ENCODE peak calls at places on chromosomes 6 and 20, in ten cellular contexts. One of them, this sample, is unnamed.

GRCh38 chr6:107579413-107579812 is 89.5 kb downstream of the SOBP start:
- DNase-seq in body of pancreas: no peak
- DNase-seq in GM23248: no peak
- DNase-seq in endodermal cell: no peak
- DNase-seq in GM23338: no peak
- DNase-seq in aorta: no peak
- DNase-seq in substantia nigra: no peak
- DNase-seq in Peyer's patch: no peak
- DNase-seq in heart right ventricle: no peak
- DNase-seq in A549: no peak
- DNase-seq in this sample: no peak

GRCh38 chr20:35742741-35743523 is 872 bp upstream of the RBM39 start:
- DNase-seq in substantia nigra: no peak
- DNase-seq in Peyer's patch: no peak
- DNase-seq in GM23248: peak
- DNase-seq in body of pancreas: no peak
- DNase-seq in aorta: no peak
- DNase-seq in GM23338: peak
- DNase-seq in A549: no peak
- DNase-seq in heart right ventricle: no peak
- DNase-seq in endodermal cell: peak
- DNase-seq in this sample: peak

GRCh38 chr6:39075010-39075738 is 26.6 kb downstream of the GLP1R start:
- DNase-seq in GM23248: no peak
- DNase-seq in A549: no peak
- DNase-seq in substantia nigra: no peak
- DNase-seq in endodermal cell: peak
- DNase-seq in heart right ventricle: no peak
- DNase-seq in aorta: no peak
- DNase-seq in Peyer's patch: no peak
- DNase-seq in GM23338: no peak
- DNase-seq in body of pancreas: no peak
- DNase-seq in this sample: no peak

GRCh38 chr6:140079328-140079727 is 704.9 kb upstream of the CITED2 start:
- DNase-seq in endodermal cell: no peak
- DNase-seq in aorta: no peak
- DNase-seq in GM23248: peak
- DNase-seq in body of pancreas: peak
- DNase-seq in substantia nigra: no peak
- DNase-seq in heart right ventricle: peak
- DNase-seq in A549: no peak
- DNase-seq in Peyer's patch: no peak
- DNase-seq in GM23338: no peak
- DNase-seq in this sample: no peak

GRCh38 chr6:11023032-11023431 is 21.1 kb downstream of the ELOVL2 start:
- DNase-seq in body of pancreas: no peak
- DNase-seq in GM23338: no peak
- DNase-seq in A549: no peak
- DNase-seq in substantia nigra: no peak
- DNase-seq in Peyer's patch: no peak
- DNase-seq in heart right ventricle: no peak
- DNase-seq in GM23248: no peak
- DNase-seq in endodermal cell: no peak
- DNase-seq in aorta: no peak
- DNase-seq in this sample: no peak

GRCh38 chr6:166109608-166110007 is 58.0 kb downstream of the TBXT start:
- DNase-seq in GM23248: no peak
- DNase-seq in body of pancreas: no peak
- DNase-seq in heart right ventricle: no peak
- DNase-seq in endodermal cell: no peak
- DNase-seq in substantia nigra: no peak
- DNase-seq in GM23338: no peak
- DNase-seq in Peyer's patch: no peak
- DNase-seq in A549: no peak
- DNase-seq in aorta: no peak
- DNase-seq in this sample: no peak

GRCh38 chr6:157076427-157076774 is 246.9 kb downstream of the TMEM242 start:
- DNase-seq in aorta: no peak
- DNase-seq in body of pancreas: no peak
- DNase-seq in Peyer's patch: no peak
- DNase-seq in A549: no peak
- DNase-seq in GM23338: no peak
- DNase-seq in GM23248: no peak
- DNase-seq in endodermal cell: no peak
- DNase-seq in heart right ventricle: no peak
- DNase-seq in substantia nigra: no peak
- DNase-seq in this sample: no peak

GRCh38 chr6:33276864-33277662 is at the start of gene B3GALT4:
- DNase-seq in A549: peak
- DNase-seq in heart right ventricle: peak
- DNase-seq in GM23248: peak
- DNase-seq in body of pancreas: peak
- DNase-seq in GM23338: peak
- DNase-seq in endodermal cell: peak
- DNase-seq in substantia nigra: peak
- DNase-seq in aorta: peak
- DNase-seq in Peyer's patch: peak
- DNase-seq in this sample: peak

GRCh38 chr20:23928788-23929187 is 49.2 kb upstream of the CST5 start:
- DNase-seq in Peyer's patch: no peak
- DNase-seq in GM23338: peak
- DNase-seq in aorta: no peak
- DNase-seq in A549: no peak
- DNase-seq in heart right ventricle: no peak
- DNase-seq in endodermal cell: no peak
- DNase-seq in substantia nigra: no peak
- DNase-seq in GM23248: no peak
- DNase-seq in body of pancreas: no peak
- DNase-seq in this sample: peak

GRCh38 chr20:58549681-58550542 is 34.7 kb upstream of the APCDD1L start:
- DNase-seq in substantia nigra: no peak
- DNase-seq in endodermal cell: peak
- DNase-seq in aorta: no peak
- DNase-seq in GM23338: no peak
- DNase-seq in heart right ventricle: no peak
- DNase-seq in body of pancreas: no peak
- DNase-seq in Peyer's patch: no peak
- DNase-seq in A549: no peak
- DNase-seq in GM23248: no peak
- DNase-seq in this sample: no peak
- H3K27ac ChIP-seq in substantia nigra: no peak
- H3K27ac ChIP-seq in endodermal cell: no peak
- H3K27ac ChIP-seq in aorta: no peak
- H3K27ac ChIP-seq in GM23338: no peak
- H3K27ac ChIP-seq in heart right ventricle: no peak
- H3K27ac ChIP-seq in body of pancreas: no peak
- H3K27ac ChIP-seq in Peyer's patch: no peak
- H3K27ac ChIP-seq in A549: no peak
- H3K27ac ChIP-seq in GM23248: peak
- H3K27ac ChIP-seq in this sample: no peak

DNA sequence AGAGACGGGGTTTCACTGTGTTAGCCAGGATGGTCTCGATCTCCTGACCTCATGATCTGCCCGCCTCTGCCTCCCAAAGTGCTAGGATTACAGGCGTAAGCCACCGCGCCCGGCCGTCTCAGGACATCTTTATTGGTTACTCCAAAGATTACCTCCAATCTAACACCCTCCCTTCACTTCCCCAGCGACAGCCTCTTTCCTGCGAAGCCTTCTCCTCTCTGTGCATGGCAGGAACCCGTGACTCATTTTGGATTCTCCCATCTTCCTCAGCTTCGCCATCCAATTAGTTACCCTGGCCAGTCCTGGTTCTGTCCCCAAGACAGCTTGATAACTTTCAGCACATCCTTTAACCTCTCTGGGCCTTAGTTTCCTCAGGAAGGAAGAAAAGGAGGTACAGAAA is 51.3 kb upstream of the TOX2 start:
- DNase-seq in endodermal cell: no peak
- DNase-seq in GM23248: no peak
- DNase-seq in body of pancreas: no peak
- DNase-seq in GM23338: no peak
- DNase-seq in heart right ventricle: no peak
- DNase-seq in substantia nigra: no peak
- DNase-seq in aorta: no peak
- DNase-seq in Peyer's patch: no peak
- DNase-seq in A549: no peak
- DNase-seq in this sample: no peak
- H3K27ac ChIP-seq in endodermal cell: no peak
- H3K27ac ChIP-seq in GM23248: no peak
- H3K27ac ChIP-seq in body of pancreas: no peak
- H3K27ac ChIP-seq in GM23338: no peak
- H3K27ac ChIP-seq in heart right ventricle: no peak
- H3K27ac ChIP-seq in substantia nigra: no peak
- H3K27ac ChIP-seq in aorta: no peak
- H3K27ac ChIP-seq in Peyer's patch: no peak
- H3K27ac ChIP-seq in A549: no peak
- H3K27ac ChIP-seq in this sample: no peak

GRCh38 chr6:44264154-44265002 is 973 bp downstream of the NFKBIE start:
- DNase-seq in GM23248: peak
- DNase-seq in substantia nigra: peak
- DNase-seq in heart right ventricle: no peak
- DNase-seq in GM23338: no peak
- DNase-seq in A549: no peak
- DNase-seq in aorta: peak
- DNase-seq in endodermal cell: no peak
- DNase-seq in Peyer's patch: peak
- DNase-seq in body of pancreas: no peak
- DNase-seq in this sample: peak
- H3K27ac ChIP-seq in GM23248: no peak
- H3K27ac ChIP-seq in substantia nigra: peak
- H3K27ac ChIP-seq in heart right ventricle: peak
- H3K27ac ChIP-seq in GM23338: no peak
- H3K27ac ChIP-seq in A549: peak
- H3K27ac ChIP-seq in aorta: no peak
- H3K27ac ChIP-seq in endodermal cell: no peak
- H3K27ac ChIP-seq in Peyer's patch: peak
- H3K27ac ChIP-seq in body of pancreas: peak
- H3K27ac ChIP-seq in this sample: peak

DNA sequence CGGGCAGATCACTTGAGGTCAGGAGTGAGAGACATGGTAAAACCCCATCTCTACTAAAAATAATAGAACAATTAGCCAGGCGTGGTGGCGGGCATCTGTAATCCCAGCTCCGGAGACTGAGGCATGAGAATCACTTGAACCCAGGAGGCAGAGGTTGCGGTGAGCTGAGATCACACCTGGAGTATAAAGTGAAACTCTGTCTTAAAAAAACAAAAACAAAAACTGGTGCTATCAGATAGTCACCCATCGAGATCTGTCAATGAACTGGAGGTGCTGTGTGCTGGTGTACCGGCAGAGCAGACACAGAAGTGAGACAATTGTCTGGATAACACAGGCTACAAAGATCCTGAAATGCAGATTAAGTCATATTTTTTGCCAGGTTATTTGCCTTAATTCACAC is 24.7 kb downstream of the CTCFL start:
- DNase-seq in A549: no peak
- DNase-seq in GM23248: no peak
- DNase-seq in Peyer's patch: no peak
- DNase-seq in body of pancreas: no peak
- DNase-seq in aorta: no peak
- DNase-seq in endodermal cell: no peak
- DNase-seq in GM23338: no peak
- DNase-seq in substantia nigra: no peak
- DNase-seq in heart right ventricle: no peak
- DNase-seq in this sample: no peak
- H3K27ac ChIP-seq in A549: no peak
- H3K27ac ChIP-seq in GM23248: no peak
- H3K27ac ChIP-seq in Peyer's patch: no peak
- H3K27ac ChIP-seq in body of pancreas: no peak
- H3K27ac ChIP-seq in aorta: no peak
- H3K27ac ChIP-seq in endodermal cell: no peak
- H3K27ac ChIP-seq in GM23338: no peak
- H3K27ac ChIP-seq in substantia nigra: no peak
- H3K27ac ChIP-seq in heart right ventricle: no peak
- H3K27ac ChIP-seq in this sample: no peak

GRCh38 chr20:49165611-49166010 is 22.5 kb downstream of the STAU1 start:
- DNase-seq in GM23248: no peak
- DNase-seq in body of pancreas: no peak
- DNase-seq in A549: no peak
- DNase-seq in substantia nigra: no peak
- DNase-seq in endodermal cell: no peak
- DNase-seq in GM23338: no peak
- DNase-seq in heart right ventricle: no peak
- DNase-seq in Peyer's patch: no peak
- DNase-seq in aorta: no peak
- DNase-seq in this sample: no peak

GRCh38 chr20:49169547-49169946 is 18.6 kb downstream of the STAU1 start:
- DNase-seq in aorta: no peak
- DNase-seq in A549: no peak
- DNase-seq in GM23338: no peak
- DNase-seq in endodermal cell: no peak
- DNase-seq in substantia nigra: no peak
- DNase-seq in heart right ventricle: no peak
- DNase-seq in GM23248: no peak
- DNase-seq in Peyer's patch: no peak
- DNase-seq in body of pancreas: no peak
- DNase-seq in this sample: no peak

GRCh38 chr20:49166534-49167449 is 21.3 kb downstream of the STAU1 start:
- DNase-seq in Peyer's patch: no peak
- DNase-seq in heart right ventricle: no peak
- DNase-seq in endodermal cell: no peak
- DNase-seq in GM23338: no peak
- DNase-seq in body of pancreas: no peak
- DNase-seq in A549: no peak
- DNase-seq in substantia nigra: no peak
- DNase-seq in aorta: no peak
- DNase-seq in GM23248: no peak
- DNase-seq in this sample: no peak

GRCh38 chr20:49170714-49171113 is 17.4 kb downstream of the STAU1 start:
- DNase-seq in Peyer's patch: no peak
- DNase-seq in GM23248: no peak
- DNase-seq in heart right ventricle: no peak
- DNase-seq in endodermal cell: no peak
- DNase-seq in aorta: no peak
- DNase-seq in GM23338: no peak
- DNase-seq in A549: no peak
- DNase-seq in substantia nigra: no peak
- DNase-seq in body of pancreas: no peak
- DNase-seq in this sample: no peak

GRCh38 chr20:49167811-49168507 is 20.2 kb downstream of the STAU1 start:
- DNase-seq in heart right ventricle: peak
- DNase-seq in body of pancreas: no peak
- DNase-seq in aorta: no peak
- DNase-seq in A549: no peak
- DNase-seq in GM23338: no peak
- DNase-seq in endodermal cell: no peak
- DNase-seq in substantia nigra: no peak
- DNase-seq in GM23248: peak
- DNase-seq in Peyer's patch: no peak
- DNase-seq in this sample: no peak
- H3K27ac ChIP-seq in heart right ventricle: no peak
- H3K27ac ChIP-seq in body of pancreas: no peak
- H3K27ac ChIP-seq in aorta: peak
- H3K27ac ChIP-seq in A549: no peak
- H3K27ac ChIP-seq in GM23338: peak
- H3K27ac ChIP-seq in endodermal cell: no peak
- H3K27ac ChIP-seq in substantia nigra: no peak
- H3K27ac ChIP-seq in GM23248: peak
- H3K27ac ChIP-seq in Peyer's patch: no peak
- H3K27ac ChIP-seq in this sample: no peak

This sample was measured in CD8-positive, alpha-beta memory T cell.